ENCODE peak calls at places on chromosomes 12 and 14, in six cellular contexts. I, A, T, J, Q and M are unnamed samples.

GRCh38 chr12:53937596-53938275 is 895 bp upstream of the HOXC13 start:
- DNase-seq in I (no peak), A (no peak), T (no peak), J (no peak), Q (no peak), M (no peak)

GRCh38 chr12:57755454-57756372 is 810 bp downstream of the MARCHF9 start:
- DNase-seq in I (no peak), A (no peak), T (no peak), J (no peak), Q (no peak), M (no peak)

GRCh38 chr12:20007331-20007730 is 361.0 kb upstream of the PDE3A start:
- DNase-seq in I (no peak), A (no peak), T (no peak), J (no peak), Q (no peak), M (no peak)

GRCh38 chr12:124217508-124217981 is 77.3 kb upstream of the RFLNA start:
- DNase-seq in I (no peak), A (no peak), T (no peak), J (no peak), Q (no peak), M (no peak)

GRCh38 chr12:29054790-29055663 is 94.1 kb upstream of the FAR2 start:
- DNase-seq in I (no peak), A (no peak), T (no peak), J (no peak), Q (no peak), M (no peak)

GRCh38 chr14:34301107-34301734 is 160.8 kb downstream of the SPTSSA start:
- DNase-seq in I (no peak), A (peak), T (peak), J (no peak), Q (peak), M (peak)

GRCh38 chr12:34033628-34034296 is 11.5 kb downstream of the ALG10 start:
- DNase-seq in I (no peak), A (peak), T (peak), J (no peak), Q (no peak), M (peak)

GRCh38 chr12:48924617-48925217 is 575 bp downstream of the FKBP11 start:
- DNase-seq in I (peak), A (no peak), T (no peak), J (peak), Q (peak), M (peak)

GRCh38 chr12:54558311-54558710 is 8.9 kb downstream of the PDE1B start:
- DNase-seq in I (no peak), A (no peak), T (no peak), J (no peak), Q (no peak), M (no peak)

GRCh38 chr14:22551597-22551982 is 37.4 kb downstream of the DAD1 start:
- DNase-seq in I (no peak), A (no peak), T (no peak), J (no peak), Q (no peak), M (no peak)

GRCh38 chr14:53929871-53930685 is 26.5 kb downstream of the BMP4 start:
- DNase-seq in I (no peak), A (peak), T (no peak), J (no peak), Q (peak), M (no peak)

GRCh38 chr12:121803861-121804416 is at the start of gene SETD1B:
- DNase-seq in I (no peak), A (no peak), T (no peak), J (no peak), Q (peak), M (no peak)

GRCh38 chr14:69716483-69717187 is 50.3 kb upstream of the SRSF5 start:
- DNase-seq in I (no peak), A (no peak), T (no peak), J (peak), Q (peak), M (no peak)

GRCh38 chr12:128098725-128099124 is 168.2 kb upstream of the TMEM132C start:
- DNase-seq in I (no peak), A (no peak), T (no peak), J (no peak), Q (no peak), M (no peak)

GRCh38 chr14:65709576-65709975 is 297.0 kb downstream of the FUT8 start:
- DNase-seq in I (no peak), A (no peak), T (no peak), J (no peak), Q (no peak), M (no peak)

GRCh38 chr14:100440207-100440631 is 117.1 kb downstream of the SLC25A47 start:
- DNase-seq in I (no peak), A (no peak), T (peak), J (peak), Q (peak), M (peak)

GRCh38 chr12:75613981-75614380 is 102.6 kb upstream of the KRR1 start:
- DNase-seq in I (no peak), A (no peak), T (no peak), J (no peak), Q (no peak), M (no peak)

GRCh38 chr12:73598626-73599025 is 939.0 kb upstream of the ATXN7L3B start:
- DNase-seq in I (no peak), A (no peak), T (no peak), J (no peak), Q (no peak), M (no peak)

GRCh38 chr12:93526786-93527428 is 45.6 kb upstream of the SOCS2 start:
- DNase-seq in I (no peak), A (peak), T (no peak), J (no peak), Q (no peak), M (no peak)

GRCh38 chr12:15829949-15830348 is 40.8 kb upstream of the EPS8 start:
- DNase-seq in I (no peak), A (no peak), T (no peak), J (no peak), Q (no peak), M (no peak)

GRCh38 chr14:43640718-43641267 is 866.3 kb downstream of the FSCB start:
- DNase-seq in I (no peak), A (no peak), T (no peak), J (no peak), Q (no peak), M (no peak)